ENCODE peak calls at places on chromosomes 5 and 9, in seven cellular contexts. J is lower lobe of right lung; X is activated CD4-positive, alpha-beta T cell treated with anti-CD3 and anti-CD28 coated beads, Interleukin-2, amount 50 U/mL, for 1 hour; L is stimulated activated naive CD4-positive, alpha-beta T cell; E is NCI-H1694 treated with DMSO at 0.1 percent for 48 hours; A is NCI-H446; P is HEK293T. Q is an unnamed sample.

GRCh38 chr9:21413089-21414023 is 4.4 kb downstream of the IFNA8 start:
- DNase-seq in X (no peak), J (no peak), E (no peak), A (no peak), L (no peak), P (peak; percentile 31), Q (no peak)

GRCh38 chr5:124057161-124057814 is 545.3 kb downstream of the CSNK1G3 start:
- DNase-seq in E (peak; percentile 42), A (no peak), J (peak; percentile 45), P (peak; percentile 16), X (no peak), L (no peak), Q (peak; percentile 56)

GRCh38 chr5:157354825-157355224 is 88.9 kb downstream of the CYFIP2 start:
- DNase-seq in J (no peak), P (no peak), L (no peak), A (peak; percentile 1), E (no peak), X (no peak), Q (no peak)

GRCh38 chr9:126536836-126537465 is 76.8 kb upstream of the LMX1B start:
- DNase-seq in A (no peak), J (peak; percentile 27), E (no peak), L (no peak), P (no peak), X (no peak), Q (peak; percentile 65)

GRCh38 chr5:87649455-87649854 is 236.7 kb upstream of the CCNH start:
- DNase-seq in E (no peak), P (no peak), X (no peak), J (no peak), A (no peak), L (no peak), Q (no peak)

GRCh38 chr5:111984044-111984443 is 227.1 kb upstream of the NREP start:
- DNase-seq in L (no peak), A (no peak), J (no peak), X (no peak), P (no peak), E (no peak), Q (peak; percentile 72)

GRCh38 chr5:67748165-67748690 is 467.3 kb upstream of the PIK3R1 start:
- DNase-seq in X (no peak), E (no peak), P (no peak), L (no peak), J (no peak), A (no peak), Q (no peak)

GRCh38 chr5:179344301-179345178 is 721 bp downstream of the ADAMTS2 start:
- DNase-seq in X (no peak), A (no peak), L (no peak), E (no peak), P (no peak), J (peak; percentile 32), Q (peak; percentile 37)

GRCh38 chr9:124675261-124676158 is 95.6 kb downstream of the NR6A1 start:
- DNase-seq in L (no peak), A (no peak), X (no peak), E (no peak), J (no peak), P (no peak), Q (no peak)

GRCh38 chr5:105905392-105905791 is 1765.3 kb downstream of the EFNA5 start:
- DNase-seq in J (no peak), P (peak; percentile 6), L (no peak), E (no peak), X (no peak), A (peak; percentile 39), Q (no peak)

GRCh38 chr9:9754186-9754585 is 858.6 kb downstream of the PTPRD start:
- DNase-seq in X (no peak), E (no peak), L (no peak), J (no peak), P (no peak), A (no peak), Q (no peak)

GRCh38 chr5:162190-162564 is 29.1 kb upstream of the LRRC14B start:
- DNase-seq in A (no peak), P (no peak), X (no peak), J (no peak), L (no peak), E (no peak), Q (no peak)

GRCh38 chr9:99431103-99431502 is 209.0 kb downstream of the SEC61B start:
- DNase-seq in P (no peak), E (no peak), J (no peak), X (no peak), L (no peak), A (no peak), Q (peak; percentile 39)

GRCh38 chr9:134492281-134492691 is 149.3 kb upstream of the COL5A1 start:
- DNase-seq in J (no peak), L (no peak), P (no peak), X (no peak), E (no peak), A (no peak), Q (no peak)

GRCh38 chr5:1332461-1333001 is 12.4 kb downstream of the CLPTM1L start:
- DNase-seq in X (no peak), J (no peak), P (no peak), A (no peak), E (no peak), L (no peak), Q (peak; percentile 53)

GRCh38 chr5:60945760-60946253 is 802 bp downstream of the NDUFAF2 start:
- DNase-seq in A (peak; percentile 7), E (no peak), J (no peak), L (no peak), P (peak; percentile 19), X (no peak), Q (peak; percentile 56)

GRCh38 chr9:16672501-16672900 is 198.0 kb downstream of the BNC2 start:
- DNase-seq in J (no peak), E (no peak), X (no peak), A (no peak), L (no peak), P (no peak), Q (no peak)

GRCh38 chr5:124605516-124605915 is 140.9 kb downstream of the ZNF608 start:
- DNase-seq in L (no peak), X (no peak), E (no peak), A (no peak), J (no peak), P (no peak), Q (no peak)

GRCh38 chr5:71932649-71933338 is 174.5 kb upstream of the MAP1B start:
- DNase-seq in A (peak; percentile 88), J (no peak), X (no peak), L (no peak), E (no peak), P (no peak), Q (no peak)

GRCh38 chr9:92608221-92609141 is 61.5 kb downstream of the IPPK start:
- DNase-seq in P (no peak), E (peak; percentile 18), J (no peak), L (no peak), A (peak; percentile 61), X (no peak), Q (no peak)

GRCh38 chr5:92283521-92283920 is 900.4 kb upstream of the ARRDC3 start:
- DNase-seq in E (no peak), L (no peak), X (no peak), A (no peak), P (no peak), J (no peak), Q (no peak)

GRCh38 chr5:103582364-103582763 is 19.8 kb upstream of the NUDT12 start:
- DNase-seq in X (no peak), J (no peak), P (peak; percentile 18), A (peak; percentile 63), L (no peak), E (peak; percentile 41), Q (peak; percentile 58)

GRCh38 chr5:135206862-135207261 is 172.8 kb upstream of the PITX1 start:
- DNase-seq in A (no peak), J (no peak), L (no peak), P (no peak), E (no peak), X (no peak), Q (no peak)

GRCh38 chr9:99004115-99004514 is 60.4 kb downstream of the COL15A1 start:
- DNase-seq in J (no peak), E (no peak), L (no peak), X (no peak), P (no peak), A (no peak), Q (no peak)

GRCh38 chr9:24497671-24498070 is 48.0 kb downstream of the IZUMO3 start:
- DNase-seq in A (no peak), P (no peak), L (no peak), X (no peak), E (no peak), J (no peak), Q (no peak)

GRCh38 chr5:5645198-5645597 is 222.7 kb downstream of the ICE1 start:
- DNase-seq in E (no peak), X (no peak), L (no peak), P (no peak), J (no peak), A (no peak), Q (no peak)

GRCh38 chr5:66972004-66972403 is 224.6 kb downstream of the CD180 start:
- DNase-seq in X (no peak), E (no peak), A (no peak), J (no peak), P (no peak), L (no peak), Q (no peak)

GRCh38 chr5:32771037-32771436 is 59.9 kb downstream of the NPR3 start:
- DNase-seq in L (no peak), P (no peak), X (no peak), J (no peak), A (no peak), E (no peak), Q (no peak)

GRCh38 chr5:59107692-59108091 is 524.8 kb downstream of the RAB3C start:
- DNase-seq in E (no peak), P (no peak), X (no peak), J (no peak), L (no peak), A (peak; percentile 52), Q (peak; percentile 37)

GRCh38 chr9:89455356-89455824 is 42.5 kb downstream of the SEMA4D start:
- DNase-seq in J (no peak), P (no peak), L (no peak), A (no peak), E (no peak), X (no peak), Q (no peak)

GRCh38 chr5:112419050-112419595 is at the start of gene EPB41L4A:
- DNase-seq in X (no peak), E (no peak), L (no peak), P (peak; percentile 42), A (peak; percentile 18), J (peak; percentile 43), Q (peak; percentile 3)

GRCh38 chr9:89421595-89421994 is 76.3 kb downstream of the SEMA4D start:
- DNase-seq in L (no peak), P (no peak), X (no peak), A (no peak), E (no peak), J (no peak), Q (no peak)

GRCh38 chr5:57666582-57666981 is 184.0 kb upstream of the ACTBL2 start:
- DNase-seq in J (no peak), X (no peak), E (no peak), A (no peak), L (no peak), P (no peak), Q (no peak)

GRCh38 chr5:139676406-139676805 is 28.3 kb downstream of the CXXC5 start:
- DNase-seq in E (no peak), P (no peak), A (no peak), X (no peak), L (no peak), J (no peak), Q (no peak)

GRCh38 chr9:36831381-36832231 is 202.5 kb downstream of the PAX5 start:
- DNase-seq in A (no peak), P (no peak), J (no peak), E (no peak), X (no peak), L (no peak), Q (no peak)

Q was measured in myocyte.